ENCODE peak calls at places on chromosomes 16 and 17, in eight cellular contexts. P is mesothelial cell of epicardium, F is HL-60, X is Panc1, E is cardiac muscle cell, B is left ventricle myocardium inferior, W is left lung, C is GM13976. Z is an unnamed sample.

GRCh38 chr16:77037696-77038347 is 153.2 kb upstream of the MON1B start:
- DNase-seq in X (no peak), E (no peak), C (no peak), F (no peak), W (no peak), B (no peak), P (no peak), Z (no peak)

GRCh38 chr16:56068816-56069215 is 122.5 kb upstream of the GNAO1 start:
- DNase-seq in X (no peak), F (no peak), B (no peak), W (no peak), C (no peak), P (no peak), E (no peak), Z (no peak)

GRCh38 chr16:49519008-49519656 is 145.5 kb downstream of the C16orf78 start:
- DNase-seq in F (no peak), C (no peak), B (no peak), W (no peak), E (no peak), X (no peak), P (no peak), Z (no peak)

GRCh38 chr16:56338566-56339318 is 86.6 kb downstream of the AMFR start:
- DNase-seq in C (no peak), E (no peak), X (no peak), B (no peak), W (no peak), P (no peak), F (no peak), Z (no peak)

GRCh38 chr17:5035356-5035755 is at the start of gene SLC52A1:
- DNase-seq in X (no peak), B (no peak), F (no peak), E (no peak), P (no peak), C (no peak), W (no peak), Z (no peak)

GRCh38 chr16:16083421-16084156 is 134.2 kb downstream of the ABCC1 start:
- DNase-seq in E (peak; percentile 25), W (no peak), C (no peak), F (peak; percentile 71), X (no peak), P (no peak), B (no peak), Z (no peak)

GRCh38 chr17:14048169-14048568 is 21.1 kb upstream of the COX10 start:
- DNase-seq in E (no peak), F (no peak), W (no peak), X (no peak), P (no peak), B (no peak), C (peak; percentile 37), Z (no peak)

GRCh38 chr17:32523017-32523680 is 36.4 kb downstream of the CDK5R1 start:
- DNase-seq in B (no peak), F (no peak), P (no peak), E (no peak), X (no peak), C (peak; percentile 71), W (no peak), Z (peak; percentile 78)

GRCh38 chr17:80605326-80606066 is 60.9 kb downstream of the RPTOR start:
- DNase-seq in B (no peak), C (peak; percentile 80), X (peak; percentile 12), P (no peak), W (no peak), F (no peak), E (peak; percentile 24), Z (peak; percentile 87)

GRCh38 chr16:28202147-28202746 is 9.5 kb downstream of the XPO6 start:
- DNase-seq in B (no peak), C (peak; percentile 47), F (no peak), X (no peak), W (no peak), E (no peak), P (no peak), Z (peak; percentile 48)

GRCh38 chr17:16975744-16976625 is 4.1 kb upstream of the TNFRSF13B start:
- DNase-seq in P (no peak), F (no peak), E (no peak), B (no peak), C (no peak), X (no peak), W (no peak), Z (no peak)

GRCh38 chr16:27367463-27368357 is 34.3 kb upstream of the IL21R start:
- DNase-seq in E (peak; percentile 82), C (peak; percentile 87), P (no peak), F (peak; percentile 75), X (no peak), B (peak; percentile 83), W (peak; percentile 84), Z (peak; percentile 79)

GRCh38 chr16:84947022-84947421 is 64.3 kb downstream of the ZDHHC7 start:
- DNase-seq in B (no peak), P (no peak), X (no peak), F (no peak), C (no peak), E (no peak), W (no peak), Z (no peak)

GRCh38 chr17:42596386-42596785 is 12.8 kb downstream of the RETREG3 start:
- DNase-seq in W (no peak), P (no peak), E (no peak), X (no peak), F (no peak), C (no peak), B (no peak), Z (no peak)

GRCh38 chr17:42603318-42603717 is 5.9 kb downstream of the RETREG3 start:
- DNase-seq in B (no peak), F (no peak), C (peak; percentile 36), X (no peak), W (no peak), E (no peak), P (no peak), Z (no peak)

DNA sequence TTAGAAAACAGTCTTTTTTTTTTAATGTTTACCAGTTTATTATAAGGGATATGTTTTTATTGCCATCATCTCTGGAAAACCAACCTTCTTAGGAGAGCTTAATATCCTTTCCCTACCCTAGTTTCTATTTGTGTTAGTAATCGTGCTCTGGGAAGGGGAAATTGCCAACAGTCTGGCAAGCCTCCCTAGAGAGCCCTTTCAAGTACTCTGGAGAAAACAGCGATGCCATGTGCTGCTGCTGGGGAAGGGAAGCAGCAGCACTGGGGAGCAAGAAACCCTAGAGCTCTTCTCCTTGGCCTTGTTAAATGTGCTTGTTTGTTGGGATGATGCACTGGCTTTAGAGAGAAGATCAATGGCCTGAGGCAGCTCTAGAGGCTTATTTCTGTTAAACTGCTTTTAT is 10.3 kb downstream of the RETREG3 start:
- DNase-seq in E (no peak), X (no peak), P (no peak), B (peak; percentile 24), C (no peak), W (no peak), F (no peak), Z (no peak)
- TF ChIP-seq CTCF in E (no peak), X (no peak), P (no peak), B (no peak), C (no peak), W (no peak), F (no peak), Z (no peak)

GRCh38 chr17:49969134-49969759 is at the start of gene DLX4:
- DNase-seq in B (no peak), X (no peak), E (no peak), F (no peak), W (no peak), P (no peak), C (peak; percentile 68), Z (peak; percentile 75)

GRCh38 chr17:49967205-49967604 is 1.8 kb upstream of the DLX4 start:
- DNase-seq in F (no peak), P (no peak), C (no peak), B (no peak), W (no peak), E (no peak), X (no peak), Z (no peak)

GRCh38 chr17:49967621-49968379 is 1.2 kb upstream of the DLX4 start:
- DNase-seq in E (no peak), P (no peak), X (no peak), B (no peak), C (no peak), W (no peak), F (peak; percentile 15), Z (no peak)

GRCh38 chr17:49969794-49970389 is 902 bp downstream of the DLX4 start:
- DNase-seq in P (no peak), X (no peak), C (no peak), E (no peak), B (no peak), F (no peak), W (no peak), Z (no peak)

DNA sequence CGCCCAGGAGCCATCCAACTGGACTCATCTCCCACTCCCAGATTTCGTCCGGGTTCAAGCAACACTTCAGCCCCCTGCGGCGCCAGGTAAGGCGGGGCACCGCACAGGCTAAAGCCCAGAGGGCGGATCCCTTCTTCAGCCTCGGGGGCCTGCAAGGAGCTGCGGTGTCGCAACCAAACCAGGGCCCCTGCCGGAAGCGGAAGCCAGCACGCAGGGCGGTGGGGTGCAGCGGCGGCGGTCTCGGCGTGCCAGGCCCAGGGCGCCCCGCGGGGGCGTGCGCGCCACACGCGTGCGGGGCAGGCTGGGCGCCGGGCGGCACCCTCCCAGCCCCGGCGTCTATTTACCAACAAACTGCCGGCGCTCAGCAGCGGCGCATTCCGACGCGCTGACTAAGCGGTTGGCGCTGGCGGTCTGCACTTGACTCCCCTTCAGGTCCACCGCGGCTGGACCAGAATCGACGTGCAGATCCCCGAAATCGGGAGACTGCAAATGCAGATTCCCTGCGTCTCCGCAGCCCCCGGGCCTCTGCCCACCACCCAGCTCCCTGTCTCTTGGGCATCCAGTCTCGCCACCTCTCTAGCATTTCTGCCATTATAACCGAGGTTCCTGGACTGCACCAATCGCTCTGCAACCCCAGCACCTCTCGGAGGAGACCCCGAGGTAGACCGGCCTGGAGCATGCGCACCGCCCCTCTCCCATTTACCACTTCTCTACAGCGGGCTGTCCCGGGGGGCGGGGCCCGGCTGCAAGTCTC is 433 bp upstream of the DLX4 start:
- DNase-seq in W (peak; percentile 71), F (peak; percentile 82), C (peak; percentile 88), B (peak; percentile 46), P (peak; percentile 66), X (no peak), E (peak; percentile 79), Z (peak; percentile 90)
- TF ChIP-seq CTCF in W (no peak), F (no peak), C (no peak), B (no peak), P (no peak), X (no peak), E (no peak), Z (no peak)

DNA sequence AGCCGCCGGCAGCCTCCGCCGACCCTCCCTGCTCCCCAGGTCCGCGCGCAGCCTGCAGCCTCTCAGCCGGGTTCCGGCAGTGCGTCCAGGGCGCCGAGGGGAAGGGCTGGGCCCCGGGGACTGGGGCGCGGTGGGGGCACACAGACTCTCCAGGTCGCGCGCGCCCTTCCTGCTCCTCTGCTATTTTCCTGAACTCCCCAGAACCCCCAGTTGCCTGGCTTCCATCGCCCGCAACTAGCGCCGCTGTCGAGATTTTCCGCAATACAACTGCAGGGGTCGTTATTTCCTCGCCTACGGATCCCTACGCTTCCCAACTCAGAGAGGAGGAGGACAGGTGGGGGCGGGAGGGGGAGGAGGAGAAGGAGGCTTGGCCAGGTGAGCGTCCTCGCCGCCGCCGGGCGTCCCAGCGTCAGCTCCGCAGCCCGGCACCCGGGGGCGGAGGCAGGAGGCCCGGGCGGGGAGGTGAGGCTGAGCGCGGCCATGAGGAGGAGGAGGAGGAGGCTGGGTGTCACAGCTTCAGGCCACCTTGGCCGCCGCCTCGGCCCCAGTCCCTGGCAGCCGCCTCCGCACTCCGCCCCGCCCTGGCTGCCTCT is at the start of gene CA10:
- DNase-seq in P (no peak), X (no peak), W (no peak), F (no peak), C (no peak), E (no peak), B (no peak), Z (peak; percentile 22)
- TF ChIP-seq CTCF in P (no peak), X (no peak), W (no peak), F (no peak), C (no peak), E (no peak), B (no peak), Z (no peak)

GRCh38 chr17:77914440-77915254 is 43.9 kb upstream of the TNRC6C start:
- DNase-seq in W (peak; percentile 20), X (no peak), P (no peak), F (no peak), B (no peak), E (peak; percentile 74), C (no peak), Z (no peak)
- TF ChIP-seq CTCF in W (no peak), X (no peak), P (no peak), F (no peak), B (peak; percentile 33), E (no peak), C (no peak), Z (no peak)